ENCODE peak calls at places on chromosomes 3 and 15, in six cellular contexts. O is progenitor cell of endocrine pancreas, K is body of pancreas, Z is nephron progenitor cell, R is cardiac fibroblast, J is AG09319. V is an unnamed sample.

GRCh38 chr3:197343656-197344408 is 45.4 kb upstream of the DLG1 start:
- DNase-seq in O (no peak), R (no peak), J (no peak), Z (no peak), K (no peak), V (no peak)

GRCh38 chr3:186598108-186598784 is 14.6 kb upstream of the AHSG start:
- DNase-seq in R (peak; percentile 77), O (no peak), J (peak; percentile 69), K (peak; percentile 57), Z (no peak), V (no peak)

GRCh38 chr3:118886708-118887107 is 147.9 kb downstream of the IGSF11 start:
- DNase-seq in O (no peak), Z (no peak), K (no peak), R (no peak), J (no peak), V (no peak)

GRCh38 chr3:85387913-85388510 is 429.2 kb downstream of the CADM2 start:
- DNase-seq in R (no peak), O (no peak), Z (no peak), J (no peak), K (no peak), V (no peak)

GRCh38 chr3:38119802-38120689 is 16.9 kb downstream of the ACAA1 start:
- DNase-seq in J (no peak), Z (no peak), R (no peak), O (no peak), K (peak; percentile 11), V (no peak)

GRCh38 chr15:31374986-31375385 is 48.4 kb downstream of the KLF13 start:
- DNase-seq in O (no peak), K (no peak), Z (no peak), R (no peak), J (no peak), V (no peak)

GRCh38 chr15:81897011-81897677 is 148.7 kb downstream of the MEX3B start:
- DNase-seq in K (no peak), Z (no peak), R (peak; percentile 40), O (no peak), J (no peak), V (no peak)

GRCh38 chr15:63560741-63561448 is 36.3 kb upstream of the FBXL22 start:
- DNase-seq in O (no peak), R (no peak), J (no peak), K (no peak), Z (no peak), V (no peak)

GRCh38 chr3:94301346-94301745 is 238.5 kb downstream of the NSUN3 start:
- DNase-seq in Z (no peak), K (no peak), J (no peak), O (no peak), R (no peak), V (no peak)

GRCh38 chr15:73333001-73333400 is 35.8 kb downstream of the HCN4 start:
- DNase-seq in R (no peak), Z (no peak), K (no peak), O (no peak), J (no peak), V (no peak)

GRCh38 chr3:151768393-151768930 is 34.7 kb downstream of the AADACL2 start:
- DNase-seq in Z (no peak), R (no peak), J (no peak), K (no peak), O (no peak), V (no peak)

GRCh38 chr15:45146405-45146804 is 16.6 kb downstream of the DUOX1 start:
- DNase-seq in Z (no peak), J (no peak), K (no peak), O (no peak), R (no peak), V (no peak)

GRCh38 chr3:54792584-54792983 is 135.3 kb downstream of the LRTM1 start:
- DNase-seq in J (no peak), K (no peak), O (no peak), Z (no peak), R (no peak), V (no peak)

GRCh38 chr3:167837430-167837829 is 101.9 kb downstream of the SERPINI1 start:
- DNase-seq in K (no peak), R (no peak), J (no peak), Z (no peak), O (no peak), V (no peak)

GRCh38 chr3:53075743-53076140 is 29.9 kb upstream of the SFMBT1 start:
- DNase-seq in K (no peak), J (no peak), R (no peak), Z (no peak), O (no peak), V (no peak)

GRCh38 chr3:88298189-88298588 is 148.4 kb downstream of the C3orf38 start:
- DNase-seq in O (no peak), K (no peak), Z (no peak), J (no peak), R (no peak), V (no peak)

GRCh38 chr3:25911525-25912295 is 121.8 kb downstream of the OXSM start:
- DNase-seq in O (no peak), J (no peak), Z (no peak), K (no peak), R (no peak), V (no peak)

GRCh38 chr3:136197159-136197715 is 1.1 kb upstream of the MSL2 start:
- DNase-seq in R (no peak), K (no peak), Z (no peak), O (no peak), J (no peak), V (no peak)

GRCh38 chr15:68594533-68595259 is 15.9 kb downstream of the CORO2B start:
- DNase-seq in R (no peak), J (no peak), O (no peak), Z (no peak), K (no peak), V (no peak)

GRCh38 chr3:74621581-74621980 is 7.1 kb upstream of the CNTN3 start:
- DNase-seq in J (no peak), Z (no peak), K (no peak), O (no peak), R (no peak), V (no peak)

GRCh38 chr3:15498461-15499214 is 22.9 kb downstream of the COLQ start:
- DNase-seq in Z (peak; percentile 28), J (no peak), K (no peak), R (no peak), O (no peak), V (no peak)

GRCh38 chr3:141386611-141387110 is 18.4 kb downstream of the ZBTB38 start:
- DNase-seq in J (no peak), Z (no peak), R (peak; percentile 58), O (no peak), K (no peak), V (no peak)

GRCh38 chr15:79644091-79644490 is 212.0 kb downstream of the MINAR1 start:
- DNase-seq in R (peak; percentile 49), J (peak; percentile 8), K (no peak), Z (no peak), O (no peak), V (no peak)

GRCh38 chr3:140845878-140846277 is 95.8 kb upstream of the SLC25A36 start:
- DNase-seq in R (no peak), O (no peak), K (no peak), Z (no peak), J (no peak), V (no peak)

GRCh38 chr3:186311431-186311830 is 50.6 kb downstream of the DGKG start:
- DNase-seq in K (no peak), J (no peak), Z (no peak), R (no peak), O (no peak), V (no peak)

GRCh38 chr3:135806342-135806741 is 159.2 kb upstream of the PPP2R3A start:
- DNase-seq in O (no peak), R (no peak), K (no peak), Z (peak; percentile 31), J (no peak), V (no peak)

GRCh38 chr3:152271465-152272035 is 2.8 kb downstream of the MBNL1 start:
- DNase-seq in Z (no peak), J (no peak), R (no peak), O (no peak), K (no peak), V (no peak)

GRCh38 chr3:49006591-49007067 is 562 bp upstream of the WDR6 start:
- DNase-seq in K (peak; percentile 50), J (no peak), O (no peak), R (peak; percentile 72), Z (no peak), V (no peak)

GRCh38 chr3:42094992-42095391 is 3.8 kb downstream of the TRAK1 start:
- DNase-seq in R (no peak), J (no peak), O (no peak), K (peak; percentile 11), Z (no peak), V (no peak)

GRCh38 chr15:99390667-99391066 is 139.4 kb downstream of the LRRC28 start:
- DNase-seq in K (no peak), J (no peak), O (no peak), Z (no peak), R (no peak), V (no peak)
- TF ChIP-seq CTCF in K (no peak), J (no peak), O (no peak), Z (no peak), R (no peak), V (no peak)

DNA sequence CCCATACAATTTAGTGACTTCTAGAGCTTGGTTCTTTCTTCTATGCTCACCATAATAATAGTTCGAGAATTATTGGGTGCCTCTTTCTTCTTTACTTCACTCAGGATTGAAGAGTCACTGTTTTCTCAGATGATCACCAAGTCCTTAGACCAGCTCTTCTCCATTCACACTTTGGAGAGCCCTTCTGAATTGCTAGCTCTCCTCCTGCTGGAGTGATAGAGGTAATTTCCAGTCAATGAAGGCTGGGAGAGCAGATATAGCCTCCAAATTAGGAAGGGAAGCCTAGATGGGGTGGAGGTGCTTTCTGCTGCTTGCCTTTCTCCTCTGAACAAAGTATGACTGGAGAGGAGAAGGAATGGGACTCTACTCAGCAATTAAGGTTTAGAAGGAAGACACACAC is 10.7 kb upstream of the BBX start:
- DNase-seq in K (no peak), J (no peak), O (no peak), R (no peak), Z (no peak), V (no peak)
- TF ChIP-seq CTCF in K (no peak), J (no peak), O (no peak), R (no peak), Z (no peak), V (no peak)

GRCh38 chr3:165624761-165625160 is 212.5 kb downstream of the BCHE start:
- DNase-seq in Z (no peak), J (no peak), O (no peak), R (peak; percentile 10), K (no peak), V (no peak)
- TF ChIP-seq CTCF in Z (no peak), J (peak; percentile 14), O (no peak), R (peak; percentile 69), K (no peak), V (peak; percentile 55)

DNA sequence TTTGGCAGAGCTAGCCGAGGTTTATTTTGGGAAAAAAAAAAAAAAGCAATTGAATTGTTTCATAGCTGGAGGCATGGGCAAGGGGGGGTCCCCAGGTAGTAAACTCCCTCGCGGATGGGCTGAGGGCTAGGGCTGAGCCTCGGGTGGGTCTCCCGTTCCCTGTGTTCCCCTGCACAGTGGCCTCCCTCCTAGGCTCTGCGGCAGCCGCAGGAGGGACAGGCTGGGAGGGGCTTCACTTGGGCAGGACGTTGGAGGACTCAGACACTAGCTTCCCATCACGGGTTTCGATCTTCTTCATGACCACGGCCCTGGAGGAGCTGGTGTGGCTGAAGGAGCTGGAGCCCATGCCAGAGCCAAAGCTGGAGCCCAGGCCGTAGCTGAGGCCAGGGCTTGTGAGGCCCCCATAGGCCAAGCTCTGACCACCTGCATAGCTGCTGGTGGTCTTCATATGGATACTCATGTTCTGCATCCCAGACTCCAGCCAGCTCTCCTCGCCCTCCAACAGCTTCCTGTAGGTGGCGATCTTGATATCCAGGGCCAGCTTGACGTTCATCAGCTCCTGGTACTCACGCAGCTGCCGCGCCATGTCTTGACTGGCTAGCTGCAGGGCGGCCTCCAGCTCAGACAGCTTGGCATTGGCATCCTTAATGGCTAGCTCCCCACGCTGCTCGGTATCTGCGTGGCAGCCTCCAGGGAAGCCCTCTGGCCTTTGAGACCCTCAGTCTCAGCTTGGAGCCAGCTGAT is 64.0 kb upstream of the CDAN1 start:
- DNase-seq in R (no peak), J (no peak), K (no peak), Z (no peak), O (no peak), V (no peak)
- TF ChIP-seq CTCF in R (no peak), J (peak; percentile 9), K (no peak), Z (no peak), O (peak; percentile 9), V (peak; percentile 27)